ENCODE peak calls at places on chromosomes 13 and 19, in four cellular contexts. U is heart right ventricle, Q is T-cell, Z is H54. E is an unnamed sample.

GRCh38 chr13:25095862-25096453 is at the start of gene PABPC3:
- DNase-seq in U (no peak), Q (no peak), Z (no peak), E (no peak)

GRCh38 chr13:36819811-36820140 is 754 bp downstream of the RFXAP start:
- DNase-seq in U (peak), Q (peak), Z (no peak), E (no peak)

GRCh38 chr13:35785563-35786327 is 309.3 kb upstream of the MAB21L1 start:
- DNase-seq in U (no peak), Q (no peak), Z (no peak), E (no peak)

GRCh38 chr19:11196406-11197287 is 698 bp downstream of the KANK2 start:
- DNase-seq in U (peak), Q (no peak), Z (peak), E (no peak)

GRCh38 chr13:110680852-110681251 is 25.1 kb downstream of the CARS2 start:
- DNase-seq in U (no peak), Q (no peak), Z (peak), E (no peak)

GRCh38 chr19:36151144-36152051 is 849 bp downstream of the COX7A1 start:
- DNase-seq in U (peak), Q (no peak), Z (no peak), E (no peak)

GRCh38 chr19:17294051-17294891 is 9.0 kb downstream of the ABHD8 start:
- DNase-seq in U (no peak), Q (no peak), Z (peak), E (no peak)

GRCh38 chr13:82206241-82206640 is 1676.0 kb downstream of the SLITRK1 start:
- DNase-seq in U (no peak), Q (no peak), Z (no peak), E (no peak)

GRCh38 chr19:1250374-1251232 is 2.2 kb downstream of the MIDN start:
- DNase-seq in U (peak), Q (peak), Z (no peak), E (peak)

GRCh38 chr19:15869109-15869555 is 28.7 kb downstream of the CYP4F2 start:
- DNase-seq in U (peak), Q (no peak), Z (peak), E (peak)

GRCh38 chr13:55160911-55161310 is 1979.8 kb upstream of the PRR20A start:
- DNase-seq in U (no peak), Q (no peak), Z (no peak), E (no peak)

GRCh38 chr13:104301216-104301975 is 1235.2 kb upstream of the SLC10A2 start:
- DNase-seq in U (no peak), Q (no peak), Z (no peak), E (no peak)

GRCh38 chr13:37648604-37649003 is 50.0 kb upstream of the POSTN start:
- DNase-seq in U (no peak), Q (no peak), Z (no peak), E (no peak)

GRCh38 chr19:49718511-49718910 is 27.6 kb downstream of the CPT1C start:
- DNase-seq in U (no peak), Q (no peak), Z (no peak), E (no peak)

GRCh38 chr19:47096721-47097120 is 16.9 kb downstream of the ZC3H4 start:
- DNase-seq in U (no peak), Q (no peak), Z (no peak), E (no peak)

GRCh38 chr19:17758528-17758927 is 7.3 kb downstream of the FCHO1 start:
- DNase-seq in U (no peak), Q (no peak), Z (no peak), E (no peak)

GRCh38 chr13:19862511-19863313 is 737 bp downstream of the ZMYM5 start:
- DNase-seq in U (peak), Q (peak), Z (no peak), E (peak)

GRCh38 chr13:109788372-109789195 is 2.2 kb upstream of the IRS2 start:
- DNase-seq in U (no peak), Q (no peak), Z (no peak), E (no peak)

GRCh38 chr13:59873856-59874255 is 289.9 kb downstream of the DIAPH3 start:
- DNase-seq in U (no peak), Q (no peak), Z (no peak), E (no peak)

E was measured in naive B cell.